ENCODE peak calls at places on chromosomes 11 and 22, in eight cellular contexts. D is ovary, Q is erythroblast, N is NB4, E is HCT116, P is sigmoid colon, V is suprapubic skin, F is stomach. C is an unnamed sample.

GRCh38 chr11:123082977-123083376 is 21.0 kb upstream of the HSPA8 start:
- DNase-seq in D (no peak), Q (no peak), N (no peak), E (no peak), P (no peak), V (no peak), F (no peak), C (no peak)

GRCh38 chr11:24093410-24093809 is 403.4 kb upstream of the LUZP2 start:
- DNase-seq in D (no peak), Q (no peak), N (no peak), E (no peak), P (no peak), V (no peak), F (no peak), C (no peak)

GRCh38 chr22:37559901-37560681 is at the start of gene CDC42EP1:
- DNase-seq in D (peak; percentile 73), Q (no peak), N (no peak), E (no peak), P (peak; percentile 84), V (peak; percentile 82), F (peak; percentile 74), C (peak; percentile 93)

GRCh38 chr11:120400564-120401364 is 64.6 kb downstream of the ARHGEF12 start:
- DNase-seq in D (no peak), Q (no peak), N (peak; percentile 71), E (peak; percentile 90), P (no peak), V (no peak), F (no peak), C (no peak)

GRCh38 chr11:86151188-86152005 is 82.5 kb upstream of the PICALM start:
- DNase-seq in D (peak; percentile 58), Q (peak; percentile 98), N (peak; percentile 76), E (no peak), P (peak; percentile 79), V (no peak), F (no peak), C (no peak)

GRCh38 chr11:2833051-2833937 is 52.3 kb downstream of the CDKN1C start:
- DNase-seq in D (no peak), Q (no peak), N (no peak), E (no peak), P (no peak), V (no peak), F (no peak), C (peak; percentile 63)

GRCh38 chr11:8971917-8972316 is 7.7 kb upstream of the TMEM9B start:
- DNase-seq in D (no peak), Q (peak; percentile 22), N (no peak), E (no peak), P (no peak), V (no peak), F (no peak), C (no peak)

GRCh38 chr22:38870312-38870741 is 1.7 kb downstream of the CBX6 start:
- DNase-seq in D (peak; percentile 87), Q (peak; percentile 84), N (peak; percentile 84), E (peak; percentile 71), P (peak; percentile 94), V (peak; percentile 93), F (peak; percentile 92), C (peak; percentile 91)

GRCh38 chr11:12361650-12362049 is 15.7 kb upstream of the PARVA start:
- DNase-seq in D (no peak), Q (no peak), N (no peak), E (no peak), P (no peak), V (no peak), F (no peak), C (no peak)

GRCh38 chr11:87356428-87356827 is 318.7 kb downstream of the TMEM135 start:
- DNase-seq in D (no peak), Q (no peak), N (no peak), E (no peak), P (no peak), V (no peak), F (no peak), C (no peak)

GRCh38 chr11:116071241-116071640 is 567.0 kb upstream of the CADM1 start:
- DNase-seq in D (no peak), Q (no peak), N (no peak), E (no peak), P (no peak), V (no peak), F (no peak), C (no peak)

GRCh38 chr11:75597636-75598035 is 35.6 kb downstream of the SERPINH1 start:
- DNase-seq in D (no peak), Q (peak; percentile 53), N (peak; percentile 61), E (peak; percentile 36), P (no peak), V (no peak), F (no peak), C (no peak)

GRCh38 chr11:5504403-5504891 is 5.3 kb downstream of the UBQLN3 start:
- DNase-seq in D (no peak), Q (no peak), N (no peak), E (no peak), P (no peak), V (no peak), F (no peak), C (no peak)

DNA sequence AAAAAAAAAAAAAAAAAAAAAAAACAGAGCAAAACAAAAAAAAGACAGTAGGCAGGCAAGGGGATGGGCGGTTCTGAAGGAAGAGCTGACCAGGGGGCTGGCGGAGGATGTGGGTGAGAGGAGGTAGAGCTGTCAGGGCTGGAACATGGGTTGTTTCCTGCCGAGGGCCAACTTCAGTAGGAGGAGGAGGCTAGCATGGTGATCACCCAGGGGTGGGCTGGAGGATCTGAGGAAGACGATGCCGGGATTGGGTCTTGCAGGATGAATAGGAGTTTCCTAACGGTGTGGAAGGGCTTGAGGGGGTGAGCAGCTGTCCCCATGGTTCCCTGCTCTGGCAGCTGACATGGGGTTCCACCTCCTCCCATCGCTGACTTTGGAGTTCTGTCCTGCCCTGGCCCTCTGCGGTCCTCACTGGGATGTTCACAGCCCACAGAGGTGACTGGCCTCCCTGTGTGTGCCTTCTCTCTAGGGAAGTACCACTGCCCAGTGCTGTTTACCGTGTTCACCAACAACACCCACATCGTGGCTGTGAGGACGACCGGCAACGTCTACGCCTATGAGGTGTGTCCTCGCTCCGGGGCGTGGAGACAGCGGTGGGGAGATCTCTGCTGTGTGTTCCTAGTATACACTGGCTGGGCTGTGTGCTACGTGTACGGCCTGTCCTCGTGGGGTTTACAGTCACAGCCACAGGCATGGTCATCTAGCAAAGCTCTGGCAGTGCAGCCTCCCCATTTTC is 15.2 kb downstream of the PPIL2 start:
- DNase-seq in D (no peak), Q (no peak), N (no peak), E (no peak), P (no peak), V (no peak), F (no peak), C (no peak)
- TF ChIP-seq POLR2A in D (no peak), Q (no peak), N (no peak), E (no peak), P (no peak), V (no peak), F (no peak), C (no peak)

DNA sequence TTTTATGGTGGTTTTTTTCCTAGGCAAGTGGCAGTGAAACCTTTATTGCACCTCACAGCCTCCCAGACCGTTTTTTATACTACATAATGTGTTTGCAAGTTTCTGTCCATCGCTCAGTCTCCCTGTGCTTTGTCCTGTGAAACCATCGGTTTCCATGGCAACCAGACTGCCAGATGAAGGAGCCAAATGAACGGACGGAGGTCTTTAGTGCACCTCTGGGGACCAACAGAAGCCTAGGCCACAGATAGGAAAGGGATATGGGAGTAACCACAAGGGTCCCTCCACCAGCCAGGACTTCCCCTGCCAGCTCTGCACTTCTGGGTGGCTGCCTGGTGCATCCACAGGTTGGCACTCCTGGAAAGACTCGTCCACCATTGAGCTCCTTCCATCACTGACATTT is 165.0 kb downstream of the CHST1 start:
- DNase-seq in D (no peak), Q (no peak), N (no peak), E (no peak), P (no peak), V (no peak), F (no peak), C (no peak)
- TF ChIP-seq POLR2A in D (no peak), Q (no peak), N (no peak), E (no peak), P (no peak), V (no peak), F (no peak), C (no peak)

GRCh38 chr22:44023404-44024287 is 456 bp upstream of the PARVB start:
- DNase-seq in D (peak; percentile 43), Q (peak; percentile 68), N (peak; percentile 71), E (no peak), P (no peak), V (no peak), F (peak; percentile 54), C (peak; percentile 36)
- TF ChIP-seq POLR2A in D (peak; percentile 13), Q (peak; percentile 42), N (peak; percentile 56), E (no peak), P (no peak), V (no peak), F (no peak), C (no peak)

GRCh38 chr11:7381937-7382336 is 103.4 kb upstream of the OLFML1 start:
- DNase-seq in D (no peak), Q (no peak), N (no peak), E (no peak), P (no peak), V (no peak), F (no peak), C (no peak)

DNA sequence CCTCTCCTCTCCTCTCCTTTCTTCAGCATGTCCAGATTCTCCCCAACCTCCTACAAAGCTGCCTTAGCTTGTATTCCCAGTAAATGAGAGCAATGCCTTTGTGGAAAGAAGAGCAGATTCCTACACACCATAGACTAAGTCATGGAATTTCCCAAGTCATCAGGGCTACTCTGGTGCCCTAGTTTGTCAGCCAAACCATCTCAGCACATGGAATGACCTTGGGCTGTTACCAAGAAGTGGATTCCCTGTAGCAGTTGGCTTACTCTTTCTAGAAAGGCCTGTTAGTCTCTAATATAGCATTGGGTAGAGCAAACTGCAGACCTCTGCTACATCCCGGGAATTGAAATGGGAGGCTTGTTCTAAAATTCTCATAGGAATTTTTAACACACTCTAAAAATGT is 108.9 kb upstream of the OLFML1 start:
- DNase-seq in D (no peak), Q (no peak), N (no peak), E (no peak), P (no peak), V (no peak), F (no peak), C (no peak)
- TF ChIP-seq POLR2A in D (no peak), Q (no peak), N (no peak), E (no peak), P (no peak), V (no peak), F (no peak), C (no peak)

C was measured in upper lobe of left lung.